ENCODE peak calls at places on chromosomes 3 and 15, in six cellular contexts. B is body of pancreas, A is heart right ventricle, I is sigmoid colon, P is esophagus squamous epithelium, K is GM23338. V is an unnamed sample. For H3K4me1, the result is how much of the 10 kb centered on the place peaks cover.

GRCh38 chr15:82535566-82536408 is 4.5 kb downstream of the RPS17 start:
- DNase-seq in B (no peak), A (no peak), I (no peak), P (no peak), K (no peak), V (no peak)

GRCh38 chr3:106305127-106305526 is 436.3 kb upstream of the CBLB start:
- DNase-seq in B (no peak), A (no peak), I (no peak), P (no peak), K (no peak), V (no peak)

GRCh38 chr15:40149339-40149738 is 11.5 kb upstream of the BUB1B start:
- DNase-seq in B (no peak), A (no peak), I (no peak), P (no peak), K (no peak), V (no peak)

GRCh38 chr15:74307827-74308642 is 59.4 kb downstream of the CYP11A1 start:
- DNase-seq in B (peak), A (peak), I (peak), P (no peak), K (peak), V (peak)

GRCh38 chr15:70615435-70616310 is 147.7 kb downstream of the UACA start:
- DNase-seq in B (no peak), A (no peak), I (no peak), P (no peak), K (no peak), V (no peak)

GRCh38 chr3:54538346-54538745 is 389.5 kb downstream of the LRTM1 start:
- DNase-seq in B (no peak), A (no peak), I (no peak), P (no peak), K (peak), V (no peak)

GRCh38 chr3:182118081-182118480 is 406.4 kb downstream of the SOX2 start:
- DNase-seq in B (no peak), A (no peak), I (no peak), P (no peak), K (no peak), V (no peak)

GRCh38 chr15:75620776-75621536 is 4.6 kb downstream of the SNUPN start:
- DNase-seq in B (peak), A (peak), I (peak), P (peak), K (no peak), V (peak)

GRCh38 chr3:73512095-73512494 is 112.6 kb downstream of the PDZRN3 start:
- DNase-seq in B (no peak), A (no peak), I (no peak), P (no peak), K (no peak), V (no peak)

GRCh38 chr3:31377045-31377642 is 155.6 kb upstream of the STT3B start:
- DNase-seq in B (no peak), A (no peak), I (no peak), P (no peak), K (no peak), V (no peak)

GRCh38 chr15:74042603-74043424 is 39.5 kb downstream of the GOLGA6A start:
- DNase-seq in B (no peak), A (no peak), I (no peak), P (no peak), K (no peak), V (no peak)

GRCh38 chr3:193053031-193053430 is 135.4 kb upstream of the MB21D2 start:
- DNase-seq in B (no peak), A (no peak), I (no peak), P (no peak), K (no peak), V (no peak)

GRCh38 chr3:58683001-58683845 is 16.6 kb upstream of the FAM3D start:
- DNase-seq in B (no peak), A (no peak), I (no peak), P (no peak), K (no peak), V (no peak)

GRCh38 chr3:70556056-70556455 is 243.6 kb upstream of the MDFIC2 start:
- DNase-seq in B (no peak), A (no peak), I (no peak), P (no peak), K (no peak), V (no peak)

GRCh38 chr3:143658116-143658515 is 190.2 kb downstream of the SLC9A9 start:
- DNase-seq in B (no peak), A (no peak), I (no peak), P (no peak), K (no peak), V (no peak)

GRCh38 chr15:72827216-72827615 is 43.7 kb upstream of the ADPGK start:
- DNase-seq in B (no peak), A (no peak), I (no peak), P (no peak), K (no peak), V (no peak)

GRCh38 chr3:183449391-183449790 is 21.0 kb upstream of the MCF2L2 start:
- DNase-seq in B (no peak), A (no peak), I (no peak), P (no peak), K (peak), V (no peak)

GRCh38 chr3:10933470-10933957 is 59.0 kb upstream of the SLC6A1 start:
- DNase-seq in B (no peak), A (no peak), I (peak), P (no peak), K (no peak), V (peak)

GRCh38 chr3:141262306-141262705 is 30.7 kb downstream of the PXYLP1 start:
- DNase-seq in B (no peak), A (no peak), I (no peak), P (no peak), K (no peak), V (peak)

GRCh38 chr3:42544492-42545283 is 37.1 kb downstream of the SEC22C start:
- DNase-seq in B (peak), A (peak), I (peak), P (no peak), K (no peak), V (peak)

GRCh38 chr3:43792904-43793303 is 102.2 kb downstream of the ABHD5 start:
- DNase-seq in B (no peak), A (no peak), I (no peak), P (no peak), K (no peak), V (no peak)

GRCh38 chr15:96181873-96182301 is 148.6 kb upstream of the NR2F2 start:
- DNase-seq in B (no peak), A (peak), I (peak), P (no peak), K (no peak), V (peak)

GRCh38 chr3:101414121-101414520 is 93.7 kb upstream of the IMPG2 start:
- DNase-seq in B (no peak), A (no peak), I (no peak), P (no peak), K (no peak), V (no peak)

GRCh38 chr15:90955911-90956310 is 1.2 kb downstream of the RCCD1 start:
- DNase-seq in B (peak), A (no peak), I (no peak), P (no peak), K (peak), V (no peak)

GRCh38 chr15:48975713-48976419 is 12.1 kb upstream of the SHC4 start:
- DNase-seq in B (peak), A (peak), I (peak), P (no peak), K (peak), V (peak)

GRCh38 chr3:54578417-54578816 is 349.4 kb downstream of the LRTM1 start:
- DNase-seq in B (no peak), A (no peak), I (no peak), P (no peak), K (no peak), V (no peak)

GRCh38 chr3:52440249-52440551 is 4.7 kb downstream of the SEMA3G start:
- DNase-seq in B (no peak), A (no peak), I (peak), P (no peak), K (no peak), V (no peak)

GRCh38 chr3:177831361-177831760 is 634.1 kb upstream of the TBL1XR1 start:
- DNase-seq in B (no peak), A (no peak), I (no peak), P (no peak), K (no peak), V (no peak)

GRCh38 chr3:14253022-14253761 is 74.6 kb downstream of the LSM3 start:
- DNase-seq in B (no peak), A (no peak), I (no peak), P (no peak), K (no peak), V (peak)

GRCh38 chr3:26827169-26827568 is 204.6 kb downstream of the LRRC3B start:
- DNase-seq in B (no peak), A (no peak), I (no peak), P (no peak), K (no peak), V (no peak)

GRCh38 chr15:90003736-90004135 is 2.6 kb downstream of the ZNF710 start:
- DNase-seq in B (no peak), A (no peak), I (peak), P (no peak), K (no peak), V (no peak)

DNA sequence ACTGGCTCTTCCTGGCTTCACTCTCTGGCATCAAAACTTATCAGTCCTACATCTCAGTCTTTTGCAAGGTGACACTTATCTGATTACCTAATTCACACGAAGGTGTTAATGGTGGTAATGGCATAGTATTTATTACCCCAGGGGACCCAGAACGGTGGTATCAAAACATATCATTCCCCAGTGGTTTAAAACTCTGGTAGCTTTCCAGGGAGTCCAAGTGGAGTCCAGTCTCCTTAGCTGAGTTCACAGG is 41.3 kb downstream of the SMAD3 start:
- DNase-seq in B (no peak), A (no peak), I (no peak), P (no peak), K (no peak), V (no peak)
- H3K4me1 ChIP-seq in B (half or more), A (half or more), I (half or more), P (half or more), K (under half), V (half or more)

GRCh38 chr3:86702381-86702958 is 288.5 kb downstream of the VGLL3 start:
- DNase-seq in B (no peak), A (no peak), I (no peak), P (no peak), K (peak), V (no peak)
- TF ChIP-seq CTCF in B (no peak), A (peak), I (no peak), P (no peak), K (peak), V (no peak)

DNA sequence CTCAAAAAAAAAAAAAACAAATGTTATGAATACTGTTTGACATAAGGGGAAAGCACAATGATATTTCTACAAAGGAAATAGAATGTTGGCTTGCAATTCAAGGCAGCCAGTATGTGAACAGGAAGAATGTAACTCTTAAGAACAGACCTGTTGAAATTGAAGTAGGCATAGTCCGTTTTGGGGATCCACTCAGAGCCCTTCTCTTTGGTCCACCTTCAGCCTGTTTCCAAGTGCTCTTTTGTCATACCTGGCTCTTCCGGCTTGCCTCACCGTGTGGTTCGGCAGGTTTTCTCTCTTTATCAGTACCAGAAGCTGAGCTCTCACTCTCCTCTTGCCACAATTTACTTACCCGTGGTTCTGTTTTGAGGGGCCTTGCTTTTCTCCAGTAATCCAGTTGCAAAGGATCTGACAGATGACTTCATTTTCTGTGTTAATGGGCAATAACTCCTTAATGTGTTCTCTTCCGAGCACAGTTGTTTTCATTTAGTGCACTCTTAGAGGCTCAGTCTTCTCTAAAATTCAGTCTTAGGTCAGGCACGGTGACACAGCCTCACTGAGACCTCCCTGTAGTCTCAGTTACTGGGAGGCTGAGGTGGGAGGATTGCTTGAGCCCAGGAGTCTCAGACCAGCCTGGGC is 6.7 kb downstream of the ABHD17C start:
- DNase-seq in B (no peak), A (no peak), I (no peak), P (no peak), K (no peak), V (no peak)
- H3K4me1 ChIP-seq in B (under half), A (under half), I (under half), P (half or more), K (under half), V (under half)

GRCh38 chr3:137131081-137131480 is 173.3 kb downstream of the IL20RB start:
- DNase-seq in B (no peak), A (no peak), I (no peak), P (no peak), K (peak), V (no peak)
- TF ChIP-seq CTCF in B (no peak), A (no peak), I (no peak), P (no peak), K (no peak), V (no peak)

GRCh38 chr3:15287565-15288330 is 44.6 kb downstream of the SH3BP5 start:
- DNase-seq in B (no peak), A (no peak), I (peak), P (peak), K (no peak), V (peak)

GRCh38 chr3:15286022-15286421 is 46.4 kb downstream of the SH3BP5 start:
- DNase-seq in B (no peak), A (no peak), I (no peak), P (no peak), K (peak), V (no peak)

GRCh38 chr3:15290731-15291130 is 41.7 kb downstream of the SH3BP5 start:
- DNase-seq in B (no peak), A (no peak), I (peak), P (no peak), K (no peak), V (no peak)

GRCh38 chr3:15289661-15290060 is 42.7 kb downstream of the SH3BP5 start:
- DNase-seq in B (no peak), A (no peak), I (no peak), P (no peak), K (no peak), V (no peak)

GRCh38 chr3:15288331-15288726 is 44.1 kb downstream of the SH3BP5 start:
- DNase-seq in B (no peak), A (no peak), I (peak), P (no peak), K (no peak), V (no peak)
- H3K4me1 ChIP-seq in B (under half), A (under half), I (under half), P (half or more), K (under half), V (under half)